ENCODE peak calls at places on chromosome 22, in four cellular contexts. W, L, Y and P are unnamed samples. For H3K79me1, the result is how much of the 10 kb centered on the place peaks cover.

GRCh38 chr22:36562261-36562835 is 33.4 kb upstream of the EIF3D start:
- DNase-seq in W (no peak), L (no peak), Y (peak), P (no peak)

GRCh38 chr22:24291538-24292201 is 21.0 kb downstream of the SPECC1L start:
- DNase-seq in W (no peak), L (no peak), Y (no peak), P (no peak)

GRCh38 chr22:43740587-43741270 is 71.4 kb downstream of the EFCAB6 start:
- DNase-seq in W (no peak), L (no peak), Y (no peak), P (no peak)

GRCh38 chr22:44261861-44262595 is 50.7 kb downstream of the SHISAL1 start:
- DNase-seq in W (no peak), L (no peak), Y (no peak), P (peak)

GRCh38 chr22:37623075-37624016 is 14.7 kb downstream of the GGA1 start:
- DNase-seq in W (peak), L (peak), Y (peak), P (peak)

GRCh38 chr22:33116846-33117547 is 58.8 kb upstream of the SYN3 start:
- DNase-seq in W (no peak), L (peak), Y (no peak), P (no peak)

GRCh38 chr22:49551897-49552659 is 275.6 kb downstream of the BRD1 start:
- DNase-seq in W (no peak), L (no peak), Y (no peak), P (no peak)

GRCh38 chr22:49589301-49589700 is 238.4 kb downstream of the BRD1 start:
- DNase-seq in W (no peak), L (no peak), Y (no peak), P (no peak)

GRCh38 chr22:19715286-19715939 is 1.1 kb downstream of the SEPTIN5 start:
- DNase-seq in W (no peak), L (no peak), Y (no peak), P (no peak)

GRCh38 chr22:36194971-36195370 is 6.6 kb downstream of the APOL4 start:
- DNase-seq in W (peak), L (peak), Y (peak), P (peak)

GRCh38 chr22:22870577-22871398 is 16.8 kb upstream of the IGLL5 start:
- DNase-seq in W (no peak), L (no peak), Y (no peak), P (peak)

GRCh38 chr22:22721681-22722309 is 77.4 kb downstream of the GGTLC2 start:
- DNase-seq in W (no peak), L (peak), Y (peak), P (no peak)

GRCh38 chr22:48097723-48098122 is 1335.3 kb downstream of the TBC1D22A start:
- DNase-seq in W (no peak), L (no peak), Y (no peak), P (no peak)

GRCh38 chr22:44026066-44026629 is 2.0 kb downstream of the PARVB start:
- DNase-seq in W (no peak), L (no peak), Y (no peak), P (no peak)

GRCh38 chr22:48984639-48985038 is 843.0 kb downstream of the BRD1 start:
- DNase-seq in W (no peak), L (no peak), Y (no peak), P (peak)

GRCh38 chr22:35834080-35834479 is 116.4 kb downstream of the APOL5 start:
- DNase-seq in W (no peak), L (no peak), Y (no peak), P (no peak)

GRCh38 chr22:19554834-19555404 is 30.7 kb upstream of the CLDN5 start:
- DNase-seq in W (peak), L (peak), Y (peak), P (peak)

GRCh38 chr22:20283674-20284066 is 15.6 kb upstream of the RTN4R start:
- DNase-seq in W (no peak), L (no peak), Y (no peak), P (no peak)

GRCh38 chr22:20237480-20238440 is 30.4 kb downstream of the RTN4R start:
- DNase-seq in W (no peak), L (peak), Y (no peak), P (no peak)

GRCh38 chr22:16774911-16775529 is 50.2 kb downstream of the XKR3 start:
- DNase-seq in W (no peak), L (no peak), Y (no peak), P (no peak)

GRCh38 chr22:42001127-42001526 is 2.5 kb downstream of the WBP2NL start:
- DNase-seq in W (no peak), L (no peak), Y (peak), P (no peak)

GRCh38 chr22:33919591-33920501 is at the start of gene LARGE1:
- DNase-seq in W (peak), L (peak), Y (peak), P (peak)

GRCh38 chr22:19182472-19183157 is 4.1 kb upstream of the SLC25A1 start:
- DNase-seq in W (no peak), L (no peak), Y (no peak), P (no peak)

GRCh38 chr22:39148727-39149535 is 3.5 kb downstream of the CBX7 start:
- DNase-seq in W (no peak), L (no peak), Y (no peak), P (peak)

GRCh38 chr22:36741204-36741793 is 34.6 kb downstream of the IFT27 start:
- DNase-seq in W (no peak), L (no peak), Y (no peak), P (peak)

GRCh38 chr22:46240917-46241316 is 9.2 kb downstream of the CDPF1 start:
- DNase-seq in W (no peak), L (no peak), Y (no peak), P (no peak)
- H3K79me1 ChIP-seq in W (under half), L (under half), Y (under half), P (under half)

GRCh38 chr22:30297276-30298004 is 8.1 kb upstream of the CASTOR1 start:
- DNase-seq in W (no peak), L (no peak), Y (no peak), P (no peak)
- H3K79me1 ChIP-seq in W (under half), L (under half), Y (under half), P (under half)

GRCh38 chr22:40507491-40507890 is 129.0 kb downstream of the MRTFA start:
- DNase-seq in W (no peak), L (no peak), Y (no peak), P (no peak)

GRCh38 chr22:40506762-40507161 is 129.8 kb downstream of the MRTFA start:
- DNase-seq in W (no peak), L (no peak), Y (no peak), P (no peak)

GRCh38 chr22:40510965-40511364 is 125.6 kb downstream of the MRTFA start:
- DNase-seq in W (no peak), L (no peak), Y (no peak), P (no peak)

GRCh38 chr22:40511604-40512003 is 124.9 kb downstream of the MRTFA start:
- DNase-seq in W (no peak), L (no peak), Y (no peak), P (no peak)

GRCh38 chr22:40509401-40510134 is 127.0 kb downstream of the MRTFA start:
- DNase-seq in W (no peak), L (peak), Y (peak), P (no peak)
- H3K79me1 ChIP-seq in W (under half), L (under half), Y (half or more), P (under half)

GRCh38 chr22:46725096-46725495 is 13.0 kb downstream of the CERK start:
- DNase-seq in W (no peak), L (no peak), Y (no peak), P (no peak)

GRCh38 chr22:46726986-46727317 is 11.1 kb downstream of the CERK start:
- DNase-seq in W (no peak), L (no peak), Y (no peak), P (no peak)

GRCh38 chr22:46726066-46726985 is 11.7 kb downstream of the CERK start:
- DNase-seq in W (no peak), L (no peak), Y (no peak), P (no peak)

GRCh38 chr22:46728470-46728869 is 9.6 kb downstream of the CERK start:
- DNase-seq in W (no peak), L (no peak), Y (no peak), P (no peak)

GRCh38 chr22:46727813-46728364 is 10.2 kb downstream of the CERK start:
- DNase-seq in W (no peak), L (no peak), Y (no peak), P (no peak)
- H3K79me1 ChIP-seq in W (under half), L (under half), Y (half or more), P (under half)

GRCh38 chr22:26517429-26517828 is 5.2 kb upstream of the TFIP11 start:
- DNase-seq in W (no peak), L (no peak), Y (no peak), P (no peak)
- H3K79me1 ChIP-seq in W (under half), L (under half), Y (under half), P (under half)

GRCh38 chr22:25365491-25366261 is 146.2 kb downstream of the CRYBB2 start:
- DNase-seq in W (no peak), L (peak), Y (no peak), P (no peak)
- H3K79me1 ChIP-seq in W (under half), L (under half), Y (half or more), P (under half)